ENCODE peak calls at places on chromosomes 2 and 18, in four cellular contexts. A is CD4-positive, alpha-beta T cell; M is AG04450; C is naive thymus-derived CD4-positive, alpha-beta T cell. K is an unnamed sample.

GRCh38 chr18:36298113-36298701 is 694 bp downstream of the FHOD3 start:
- DNase-seq in A (no peak), M (no peak), C (no peak), K (peak; percentile 84)

GRCh38 chr18:24212939-24213338 is 74.1 kb downstream of the CABYR start:
- DNase-seq in M (peak; percentile 73), C (no peak), A (no peak), K (no peak)

GRCh38 chr2:129170570-129170969 is 808.9 kb upstream of the RAB6C start:
- DNase-seq in M (no peak), A (no peak), C (no peak), K (no peak)

GRCh38 chr2:140600116-140600515 is 1530.7 kb downstream of the LRP1B start:
- DNase-seq in A (no peak), C (no peak), M (no peak), K (no peak)

GRCh38 chr18:70469916-70470315 is 181.1 kb downstream of the SOCS6 start:
- DNase-seq in M (no peak), A (no peak), C (no peak), K (no peak)

GRCh38 chr2:20915271-20915670 is 92.4 kb upstream of the LDAH start:
- DNase-seq in M (no peak), C (no peak), A (no peak), K (no peak)

GRCh38 chr18:7812431-7813063 is 245.4 kb downstream of the PTPRM start:
- DNase-seq in M (peak; percentile 13), A (no peak), C (no peak), K (no peak)

GRCh38 chr18:63480892-63481291 is 4.1 kb downstream of the SERPINB5 start:
- DNase-seq in A (no peak), C (no peak), M (no peak), K (no peak)

GRCh38 chr2:124913873-124914272 is 888.8 kb downstream of the CNTNAP5 start:
- DNase-seq in A (no peak), C (no peak), M (no peak), K (no peak)

GRCh38 chr2:1046067-1046466 is 95.4 kb downstream of the SNTG2 start:
- DNase-seq in A (no peak), M (no peak), C (no peak), K (no peak)

GRCh38 chr2:21019678-21020021 is 24.2 kb downstream of the APOB start:
- DNase-seq in A (no peak), C (no peak), M (no peak), K (no peak)

GRCh38 chr18:63098014-63098981 is 221.3 kb downstream of the BCL2 start:
- DNase-seq in M (no peak), C (no peak), A (peak; percentile 17), K (no peak)

GRCh38 chr2:88828397-88829137 is 137.1 kb downstream of the RPIA start:
- DNase-seq in M (no peak), C (no peak), A (no peak), K (no peak)

GRCh38 chr2:148989882-148990493 is 48.5 kb upstream of the LYPD6B start:
- DNase-seq in C (no peak), M (peak; percentile 44), A (no peak), K (peak; percentile 68)

GRCh38 chr18:68409585-68409984 is 305.3 kb downstream of the TMX3 start:
- DNase-seq in C (no peak), M (no peak), A (no peak), K (no peak)

GRCh38 chr2:240464514-240465241 is 29.2 kb downstream of the GPC1 start:
- DNase-seq in M (no peak), C (peak; percentile 6), A (no peak), K (peak; percentile 33)

GRCh38 chr2:88831071-88831791 is 139.8 kb downstream of the RPIA start:
- DNase-seq in A (no peak), C (no peak), M (no peak), K (no peak)

GRCh38 chr2:205170399-205170798 is 511.9 kb upstream of the NRP2 start:
- DNase-seq in C (no peak), A (no peak), M (no peak), K (no peak)

GRCh38 chr18:23191952-23192662 is 56.8 kb downstream of the CABLES1 start:
- DNase-seq in A (no peak), C (no peak), M (peak; percentile 72), K (no peak)

GRCh38 chr2:47303341-47304148 is 99.4 kb upstream of the MSH2 start:
- DNase-seq in M (no peak), C (no peak), A (no peak), K (no peak)

GRCh38 chr2:58925676-58926081 is 684.6 kb upstream of the FANCL start:
- DNase-seq in A (no peak), M (no peak), C (no peak), K (no peak)

GRCh38 chr2:85763132-85763531 is 9.3 kb downstream of the ATOH8 start:
- DNase-seq in A (no peak), C (no peak), M (no peak), K (no peak)

GRCh38 chr18:41936471-41937134 is 18.4 kb upstream of the PIK3C3 start:
- DNase-seq in C (no peak), M (no peak), A (no peak), K (no peak)

GRCh38 chr2:227703280-227703732 is 14.5 kb downstream of the SLC19A3 start:
- DNase-seq in M (no peak), C (no peak), A (no peak), K (no peak)

GRCh38 chr2:3487432-3487831 is 31.9 kb downstream of the ADI1 start:
- DNase-seq in M (no peak), C (no peak), A (no peak), K (peak; percentile 12)

DNA sequence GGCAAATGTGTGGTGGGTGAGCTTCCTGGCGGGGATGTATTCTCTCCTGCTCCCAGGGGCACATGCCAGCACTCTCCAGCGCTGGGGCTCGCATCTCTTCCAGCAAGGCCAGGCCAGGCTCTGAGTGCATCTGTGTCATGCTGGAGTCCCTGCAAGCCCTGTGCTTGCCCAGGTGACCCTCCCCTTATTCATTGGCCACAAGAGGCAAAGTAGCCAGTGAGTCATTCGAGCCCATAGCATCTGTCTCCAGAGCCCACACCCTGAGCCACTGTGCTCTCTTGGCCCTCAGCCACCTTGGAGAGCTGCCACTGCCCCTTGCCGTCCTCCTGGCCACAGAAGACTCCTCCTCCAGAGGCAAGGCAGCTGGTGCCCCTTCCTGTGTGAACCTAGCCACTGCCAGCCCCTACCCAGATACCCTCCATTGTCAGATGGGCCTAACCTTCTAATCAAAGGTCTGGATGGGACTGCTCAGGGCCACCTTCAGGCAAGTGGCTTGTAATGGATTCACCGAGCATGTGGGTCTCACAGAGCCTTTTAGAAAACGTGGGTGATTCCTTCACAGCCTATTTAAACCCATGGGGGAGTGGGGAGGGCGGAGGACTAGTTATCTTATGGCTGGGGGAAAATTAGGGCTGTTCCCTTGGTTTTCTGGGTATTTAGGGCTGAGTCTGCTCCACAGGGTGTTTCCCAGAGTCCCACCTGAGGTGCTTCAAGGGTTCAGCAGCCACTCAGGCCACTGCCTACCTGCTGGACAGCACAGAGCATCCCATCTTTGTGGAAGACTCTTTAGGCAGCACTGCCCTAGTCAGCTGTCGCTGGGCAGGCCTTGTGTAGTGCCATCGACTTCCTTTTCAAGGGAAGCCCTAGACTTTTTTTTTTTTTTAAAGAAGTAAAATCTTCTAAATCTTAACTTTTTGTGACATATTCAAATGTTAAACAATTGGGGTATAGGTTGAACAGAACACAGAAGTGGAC is 137.4 kb downstream of the ACOXL start:
- DNase-seq in M (no peak), A (no peak), C (no peak), K (no peak)
- H3K27me3 ChIP-seq in M (no peaks in the 10 kb centered on the region), A (no peaks in the 10 kb centered on the region), C (no peaks in the 10 kb centered on the region), K (no peaks in the 10 kb centered on the region)

GRCh38 chr2:222424729-222425671 is 657 bp downstream of the SGPP2 start:
- DNase-seq in C (peak; percentile 9), A (peak; percentile 3), M (no peak), K (peak; percentile 68)
- H3K27me3 ChIP-seq in C (no peaks in the 10 kb centered on the region), A (peaks cover 29% of the 10 kb centered on the region), M (peaks cover 27% of the 10 kb centered on the region), K (peaks cover 85% of the 10 kb centered on the region)

DNA sequence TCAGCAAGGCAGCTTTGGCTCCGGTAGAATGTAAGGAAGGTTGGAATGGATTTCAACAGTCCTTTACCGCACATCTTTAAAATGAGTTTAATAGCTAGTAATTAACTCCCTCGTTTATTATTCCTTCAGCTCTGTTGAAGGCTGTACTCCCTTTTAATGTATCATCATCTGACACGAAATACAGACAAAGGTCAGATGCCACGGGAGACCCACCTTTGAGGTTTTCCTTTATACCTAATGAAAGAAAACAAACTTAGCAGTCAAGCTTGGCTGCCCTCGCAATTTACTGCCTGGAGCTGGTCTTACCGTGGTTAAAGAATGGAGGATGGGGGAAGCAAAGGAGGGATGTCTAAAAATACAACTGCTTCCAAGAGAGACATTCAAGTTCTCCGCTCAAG is 1.1 kb downstream of the TMEM200C start:
- DNase-seq in C (no peak), M (no peak), A (no peak), K (no peak)
- H3K27me3 ChIP-seq in C (peaks cover 3% of the 10 kb centered on the region), M (no peaks in the 10 kb centered on the region), A (peaks cover 76% of the 10 kb centered on the region), K (peaks cover 44% of the 10 kb centered on the region)

DNA sequence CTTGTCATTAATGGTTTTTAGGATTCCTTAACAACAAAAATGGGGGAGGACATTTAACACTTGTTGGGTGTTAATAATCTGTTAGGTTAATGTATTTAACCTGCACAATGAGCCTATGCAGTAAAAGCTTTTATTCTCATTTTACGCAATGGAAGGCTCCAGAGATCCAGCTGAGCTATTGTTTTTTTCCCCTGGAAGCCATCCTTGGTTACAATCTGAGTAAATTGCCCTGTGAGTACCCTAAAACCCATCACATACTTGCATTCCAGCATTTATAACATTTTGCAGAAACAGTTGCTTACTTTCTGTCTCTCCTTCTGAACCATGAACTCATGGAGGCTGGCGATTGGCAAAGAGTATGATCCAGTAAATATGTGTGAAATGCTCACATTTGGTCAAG is 30.2 kb upstream of the DOCK10 start:
- DNase-seq in M (no peak), A (no peak), C (no peak), K (no peak)
- H3K27me3 ChIP-seq in M (no peaks in the 10 kb centered on the region), A (no peaks in the 10 kb centered on the region), C (no peaks in the 10 kb centered on the region), K (no peaks in the 10 kb centered on the region)

K was measured in H7.